ENCODE peak calls at places on chromosomes 16 and 17, in six cellular contexts. R is GM23338, M is WTC11, L is GM12878, E is H1, V is HepG2. H is an unnamed sample.

GRCh38 chr16:55478827-55479559 is at the start of gene MMP2:
- DNase-seq in E (peak), R (peak), L (no peak), V (no peak), M (peak), H (no peak)

GRCh38 chr17:35898283-35899070 is 18.3 kb upstream of the CCL5 start:
- DNase-seq in R (no peak), L (no peak), M (no peak), E (no peak), V (no peak), H (no peak)

GRCh38 chr17:49696233-49696761 is 11.5 kb downstream of the SLC35B1 start:
- DNase-seq in E (no peak), M (no peak), V (no peak), L (peak), R (no peak), H (no peak)

GRCh38 chr17:17096438-17097178 is 54.4 kb downstream of the MPRIP start:
- DNase-seq in L (no peak), M (no peak), V (peak), R (no peak), E (no peak), H (no peak)

GRCh38 chr17:9023389-9024210 is 2.3 kb downstream of the NTN1 start:
- DNase-seq in R (peak), M (no peak), E (peak), L (no peak), V (no peak), H (no peak)

GRCh38 chr17:76714822-76715461 is 4.2 kb upstream of the MXRA7 start:
- DNase-seq in V (no peak), M (peak), R (peak), L (no peak), E (peak), H (peak)

GRCh38 chr17:66008680-66009079 is 183.3 kb downstream of the CEP112 start:
- DNase-seq in V (no peak), R (no peak), L (no peak), M (no peak), E (no peak), H (no peak)

GRCh38 chr17:43740541-43740940 is 18.1 kb downstream of the SOST start:
- DNase-seq in R (no peak), E (no peak), V (no peak), M (no peak), L (no peak), H (no peak)

GRCh38 chr17:70552230-70552981 is 383.1 kb downstream of the KCNJ2 start:
- DNase-seq in V (peak), M (no peak), R (peak), E (no peak), L (peak), H (peak)

GRCh38 chr17:69335018-69335417 is 8.1 kb upstream of the ABCA5 start:
- DNase-seq in M (no peak), L (no peak), V (peak), R (peak), E (no peak), H (peak)

GRCh38 chr17:8147141-8147804 is 4.9 kb downstream of the PER1 start:
- DNase-seq in R (no peak), V (no peak), E (no peak), M (no peak), L (no peak), H (no peak)

GRCh38 chr17:33243732-33244131 is 49.4 kb downstream of the ASIC2 start:
- DNase-seq in V (no peak), L (no peak), E (no peak), R (no peak), M (no peak), H (no peak)

GRCh38 chr16:20868890-20869289 is 31.3 kb downstream of the DCUN1D3 start:
- DNase-seq in V (peak), M (no peak), L (no peak), R (no peak), E (no peak), H (no peak)
- TF ChIP-seq CREB1 in V (no peak), M (no peak), L (no peak), R (no peak), E (no peak), H (no peak)

GRCh38 chr16:2511128-2511785 is 2.5 kb upstream of the ATP6V0C start:
- DNase-seq in R (peak), L (no peak), E (no peak), M (peak), V (no peak), H (peak)

GRCh38 chr16:2508722-2509400 is 4.9 kb upstream of the ATP6V0C start:
- DNase-seq in R (no peak), L (no peak), E (no peak), M (no peak), V (no peak), H (no peak)

GRCh38 chr16:2507679-2508064 is 6.1 kb upstream of the ATP6V0C start:
- DNase-seq in R (no peak), M (no peak), E (no peak), L (no peak), V (no peak), H (no peak)

GRCh38 chr16:2505695-2506094 is 8.1 kb upstream of the ATP6V0C start:
- DNase-seq in L (no peak), R (no peak), V (no peak), M (no peak), E (no peak), H (no peak)

DNA sequence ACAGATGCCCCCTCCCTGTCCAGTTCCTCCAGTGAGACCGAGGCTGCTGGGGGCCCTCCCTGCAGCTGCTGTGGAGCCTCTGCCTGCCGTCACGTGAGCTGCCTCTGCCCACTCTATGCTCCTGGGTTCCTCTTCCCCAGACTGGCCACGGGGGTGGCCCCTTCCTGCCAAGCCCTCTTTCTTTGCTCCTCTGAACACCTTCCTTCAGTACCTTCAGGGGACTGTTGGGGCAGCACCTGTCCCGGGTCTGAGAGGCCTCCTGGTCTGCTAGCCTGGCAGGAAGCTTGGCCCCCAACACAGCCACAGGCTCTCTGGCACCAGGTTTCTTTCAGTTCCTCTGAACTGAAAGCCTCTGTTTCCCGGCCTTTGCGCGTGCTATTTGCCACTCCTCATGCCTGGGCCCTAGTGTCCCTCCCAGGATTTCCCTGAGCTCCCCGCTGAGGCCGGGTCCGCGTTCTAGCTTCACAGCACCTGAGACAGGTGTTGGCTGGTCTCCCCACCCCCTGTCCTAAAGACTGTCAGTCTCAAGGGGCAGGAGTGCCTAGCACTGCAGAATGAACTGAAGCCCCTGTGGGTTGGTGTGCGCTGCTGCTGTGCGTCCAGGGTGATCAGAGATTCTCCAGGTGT is 6.6 kb upstream of the ATP6V0C start:
- DNase-seq in E (no peak), R (peak), M (no peak), L (peak), V (no peak), H (no peak)
- TF ChIP-seq CREB1 in E (no peak), R (no peak), M (no peak), L (no peak), V (no peak), H (no peak)

GRCh38 chr17:44992242-44992939 is 24.3 kb upstream of the C1QL1 start:
- DNase-seq in R (no peak), E (no peak), V (no peak), L (no peak), M (no peak), H (no peak)
- TF ChIP-seq CREB1 in R (no peak), E (no peak), V (no peak), L (no peak), M (no peak), H (no peak)

GRCh38 chr16:8088820-8089338 is 501.4 kb downstream of the TMEM114 start:
- DNase-seq in L (no peak), R (no peak), E (no peak), V (no peak), M (no peak), H (no peak)
- TF ChIP-seq CREB1 in L (no peak), R (no peak), E (no peak), V (no peak), M (no peak), H (no peak)

DNA sequence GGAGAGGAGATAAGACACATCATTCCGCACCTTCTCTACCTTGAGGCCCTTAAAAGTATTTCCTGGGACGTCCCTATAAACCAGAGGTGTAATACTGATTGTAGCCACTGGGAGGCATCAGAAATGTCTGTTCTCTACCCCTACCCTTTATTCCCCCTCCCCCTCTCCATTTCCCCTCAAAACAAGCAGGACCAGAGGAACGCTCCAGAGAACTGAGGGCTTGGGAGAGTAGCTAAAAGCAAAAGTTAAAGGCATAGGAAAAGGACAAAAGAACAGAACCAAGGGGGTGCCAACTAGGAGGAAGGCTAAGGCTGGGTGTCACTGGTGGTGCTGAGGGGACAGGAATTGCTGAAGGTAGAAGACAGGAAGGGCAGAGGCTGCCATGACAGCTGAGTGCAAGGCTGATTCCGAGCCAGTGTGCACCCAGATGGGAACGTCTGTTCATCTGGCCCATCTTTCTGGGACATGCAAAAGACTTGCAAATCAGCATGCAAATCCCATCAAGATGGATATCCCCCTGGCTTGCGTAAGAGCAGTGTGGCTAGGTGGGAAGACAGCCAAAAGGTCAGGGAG is 6.7 kb downstream of the CAMTA2 start:
- DNase-seq in M (peak), V (peak), R (peak), E (peak), L (no peak), H (peak)
- TF ChIP-seq CREB1 in M (no peak), V (no peak), R (no peak), E (no peak), L (no peak), H (no peak)

GRCh38 chr17:56809106-56809819 is 24.5 kb downstream of the C17orf67 start:
- DNase-seq in R (no peak), V (no peak), E (no peak), M (no peak), L (no peak), H (no peak)

GRCh38 chr17:56807723-56808122 is 26.0 kb downstream of the C17orf67 start:
- DNase-seq in R (no peak), M (no peak), E (no peak), L (no peak), V (no peak), H (no peak)

GRCh38 chr17:56806949-56807348 is 26.8 kb downstream of the C17orf67 start:
- DNase-seq in R (no peak), V (no peak), M (no peak), L (no peak), E (no peak), H (no peak)

GRCh38 chr17:56809820-56810179 is 23.9 kb downstream of the C17orf67 start:
- DNase-seq in V (no peak), R (no peak), E (no peak), M (no peak), L (no peak), H (no peak)

DNA sequence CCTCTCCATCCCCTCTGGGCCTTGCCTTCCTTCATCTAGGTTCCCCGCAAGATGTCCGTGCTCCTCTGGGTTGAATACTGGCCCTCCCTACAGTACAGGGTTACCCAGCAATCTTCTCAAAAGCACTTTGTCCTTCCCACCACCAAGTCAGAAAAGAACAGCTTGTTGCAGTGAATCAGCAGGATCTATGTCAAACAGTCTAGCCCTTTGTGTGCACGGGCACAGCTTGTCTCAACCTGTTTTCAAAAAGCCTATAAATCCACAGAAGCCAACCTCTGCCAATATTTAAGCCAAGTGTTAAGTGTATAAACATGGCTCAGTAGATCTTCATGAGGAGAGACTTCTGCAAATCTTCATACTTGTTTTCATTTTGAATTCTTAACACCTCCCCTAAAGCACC is 25.2 kb downstream of the C17orf67 start:
- DNase-seq in R (no peak), V (no peak), L (no peak), M (no peak), E (no peak), H (no peak)
- TF ChIP-seq CREB1 in R (no peak), V (no peak), L (no peak), M (no peak), E (no peak), H (no peak)

DNA sequence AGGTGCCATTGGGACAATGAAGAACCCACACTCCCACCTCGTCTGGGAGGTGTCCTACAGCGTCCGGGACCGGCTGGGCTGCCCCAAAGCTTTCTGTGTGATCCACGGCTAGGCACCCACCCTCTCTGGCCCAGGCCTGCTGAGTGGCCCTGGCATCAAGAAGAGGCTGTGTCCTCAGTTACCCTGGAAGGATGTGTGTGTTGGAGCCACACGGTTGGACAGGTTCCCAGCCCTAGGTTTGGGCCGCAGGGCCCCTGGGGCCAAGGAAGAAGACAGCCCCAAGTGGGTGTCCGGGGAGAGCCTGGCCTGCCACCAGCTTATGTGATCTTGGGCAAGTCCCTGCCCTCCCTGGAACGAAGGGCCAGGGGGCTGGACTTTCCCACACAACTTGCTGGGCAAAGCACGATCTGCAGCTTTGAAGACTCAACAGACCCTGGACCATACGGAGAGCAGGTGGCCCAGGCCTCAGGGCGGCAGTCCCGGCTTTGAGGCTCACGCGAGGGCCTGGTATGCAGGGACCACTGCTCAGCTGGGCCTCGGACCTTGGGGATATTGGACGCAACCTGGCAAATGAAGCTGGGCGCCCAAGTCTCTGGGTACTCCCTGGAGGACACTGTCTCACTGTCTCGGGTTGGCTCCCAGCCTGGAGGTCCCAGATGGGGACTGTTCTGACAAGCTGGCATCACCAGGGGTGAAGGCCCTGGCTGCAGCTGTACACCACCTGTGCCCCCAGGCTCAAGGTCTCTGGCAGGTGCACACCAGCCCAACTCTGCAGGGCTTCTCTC is 17.5 kb downstream of the MYBBP1A start:
- DNase-seq in M (no peak), E (no peak), L (no peak), R (no peak), V (no peak), H (no peak)
- TF ChIP-seq CREB1 in M (no peak), E (no peak), L (no peak), R (no peak), V (no peak), H (no peak)

H was measured in K562.